ENCODE peak calls at places on chromosomes 6 and 20, in seven cellular contexts. M is prostate gland, I is foreskin keratinocyte, J is stomach, R is GM23248, C is transverse colon, U is tibial nerve. Z is an unnamed sample.
A peak's percentile ranks its signal among the peaks of the same experiment; 100 is the strongest.

GRCh38 chr6:152605901-152606390 is 31.2 kb downstream of the SYNE1 start:
- DNase-seq in J (no peak), R (no peak), M (no peak), I (no peak), C (no peak), U (no peak), Z (no peak)

GRCh38 chr20:20362774-20363435 is 5.0 kb upstream of the INSM1 start:
- DNase-seq in R (peak; percentile 10), I (no peak), M (no peak), C (no peak), U (no peak), J (no peak), Z (no peak)

GRCh38 chr20:53088786-53089185 is 116.6 kb downstream of the TSHZ2 start:
- DNase-seq in I (no peak), J (no peak), U (no peak), C (no peak), R (no peak), M (peak; percentile 46), Z (no peak)

GRCh38 chr6:16705403-16705993 is 55.8 kb downstream of the ATXN1 start:
- DNase-seq in C (no peak), U (no peak), I (no peak), M (no peak), J (no peak), R (no peak), Z (no peak)

GRCh38 chr6:32401564-32401963 is 5.4 kb downstream of the BTNL2 start:
- DNase-seq in C (no peak), J (no peak), R (no peak), U (no peak), I (no peak), M (no peak), Z (no peak)

GRCh38 chr20:63858393-63859165 is 2.7 kb upstream of the ABHD16B start:
- DNase-seq in U (no peak), R (peak; percentile 24), I (no peak), C (no peak), J (no peak), M (no peak), Z (no peak)

GRCh38 chr20:44537993-44538392 is 16.1 kb upstream of the SERINC3 start:
- DNase-seq in M (no peak), R (no peak), J (no peak), C (no peak), I (no peak), U (no peak), Z (no peak)

GRCh38 chr6:30361661-30362060 is 16.7 kb downstream of the RPP21 start:
- DNase-seq in R (no peak), J (no peak), I (no peak), U (no peak), M (no peak), C (no peak), Z (no peak)

GRCh38 chr6:107418118-107418517 is 41.2 kb downstream of the PDSS2 start:
- DNase-seq in R (peak; percentile 27), U (no peak), M (no peak), J (no peak), I (peak; percentile 8), C (no peak), Z (no peak)

GRCh38 chr6:1607557-1608221 is 2.0 kb upstream of the FOXC1 start:
- DNase-seq in R (peak; percentile 31), C (no peak), J (no peak), M (no peak), I (no peak), U (no peak), Z (no peak)

GRCh38 chr20:31515072-31515774 is 981 bp downstream of the HM13 start:
- DNase-seq in J (no peak), U (no peak), R (no peak), C (no peak), I (no peak), M (no peak), Z (no peak)

GRCh38 chr6:133774356-133774755 is 114.6 kb upstream of the TCF21 start:
- DNase-seq in R (peak; percentile 85), U (no peak), C (no peak), I (peak; percentile 58), J (no peak), M (no peak), Z (no peak)

GRCh38 chr6:45617441-45617840 is 239.7 kb upstream of the SUPT3H start:
- DNase-seq in R (peak; percentile 22), M (no peak), U (no peak), I (no peak), C (no peak), J (no peak), Z (no peak)

GRCh38 chr6:45619994-45620471 is 242.3 kb upstream of the SUPT3H start:
- DNase-seq in M (no peak), U (no peak), C (no peak), R (peak; percentile 32), J (no peak), I (no peak), Z (peak; percentile 22)

GRCh38 chr6:45616209-45616608 is 238.5 kb upstream of the SUPT3H start:
- DNase-seq in R (no peak), J (no peak), I (no peak), M (no peak), C (no peak), U (no peak), Z (no peak)

GRCh38 chr6:45619211-45619760 is 241.6 kb upstream of the SUPT3H start:
- DNase-seq in I (peak; percentile 56), R (no peak), U (peak; percentile 38), M (no peak), C (no peak), J (no peak), Z (no peak)

DNA sequence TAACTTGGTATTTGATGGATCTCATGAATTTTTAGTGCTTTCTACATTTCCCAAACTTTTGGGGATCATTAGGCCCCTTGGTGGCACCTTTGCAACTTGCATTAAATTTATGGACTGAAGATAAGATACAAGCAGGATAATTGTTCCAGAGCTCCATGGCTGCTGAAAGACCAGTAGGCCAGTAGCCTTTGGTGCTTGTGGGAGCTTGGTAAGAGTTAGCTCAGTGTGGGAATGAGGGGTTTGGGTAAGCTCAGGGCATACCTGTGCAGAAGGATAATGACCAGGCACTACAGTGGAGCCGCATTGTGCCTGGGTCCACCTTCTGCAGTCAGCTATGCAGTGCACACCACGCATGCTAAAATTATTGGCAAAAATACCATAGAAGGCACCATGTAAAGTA is 240.5 kb upstream of the SUPT3H start:
- DNase-seq in I (no peak), J (no peak), C (no peak), R (no peak), U (no peak), M (no peak), Z (no peak)
- H3K4me1 ChIP-seq in I (peaks cover 18% of the 10 kb centered on the region), J (no peaks in the 10 kb centered on the region), C (no peaks in the 10 kb centered on the region), R (peaks cover 11% of the 10 kb centered on the region), U (no peaks in the 10 kb centered on the region), M (no peaks in the 10 kb centered on the region), Z (no peaks in the 10 kb centered on the region)

GRCh38 chr20:48060841-48061720 is 275.8 kb upstream of the SULF2 start:
- DNase-seq in C (no peak), R (no peak), J (no peak), U (no peak), I (no peak), M (no peak), Z (no peak)
- H3K4me1 ChIP-seq in C (no peaks in the 10 kb centered on the region), R (no peaks in the 10 kb centered on the region), J (no peaks in the 10 kb centered on the region), U (no peaks in the 10 kb centered on the region), I (peaks cover 4% of the 10 kb centered on the region), M (no peaks in the 10 kb centered on the region), Z (no peaks in the 10 kb centered on the region)

GRCh38 chr6:56744528-56744927 is 101.8 kb upstream of the DST start:
- DNase-seq in M (no peak), R (no peak), J (no peak), C (no peak), I (no peak), U (no peak), Z (no peak)
- H3K4me1 ChIP-seq in M (peaks cover 5% of the 10 kb centered on the region), R (peaks cover 85% of the 10 kb centered on the region), J (peaks cover 9% of the 10 kb centered on the region), C (no peaks in the 10 kb centered on the region), I (peaks cover 59% of the 10 kb centered on the region), U (peaks cover 31% of the 10 kb centered on the region), Z (peaks cover 2% of the 10 kb centered on the region)

GRCh38 chr6:143750945-143751344 is 73.2 kb downstream of the PHACTR2 start:
- DNase-seq in C (no peak), I (no peak), J (no peak), M (no peak), R (no peak), U (no peak), Z (no peak)

GRCh38 chr6:143746202-143747119 is 68.7 kb downstream of the PHACTR2 start:
- DNase-seq in C (no peak), M (no peak), R (no peak), J (no peak), U (no peak), I (no peak), Z (no peak)

GRCh38 chr6:143744593-143745151 is 66.9 kb downstream of the PHACTR2 start:
- DNase-seq in C (peak; percentile 53), R (no peak), J (peak; percentile 40), I (no peak), U (no peak), M (no peak), Z (no peak)

GRCh38 chr6:143745160-143746133 is 67.7 kb downstream of the PHACTR2 start:
- DNase-seq in R (peak; percentile 43), J (peak; percentile 57), M (peak; percentile 60), C (peak; percentile 62), I (no peak), U (no peak), Z (peak; percentile 78)

GRCh38 chr6:143747347-143747842 is 69.6 kb downstream of the PHACTR2 start:
- DNase-seq in J (no peak), R (no peak), I (no peak), M (no peak), U (no peak), C (no peak), Z (no peak)
- H3K4me1 ChIP-seq in J (peaks cover 50% of the 10 kb centered on the region), R (peaks cover 13% of the 10 kb centered on the region), I (no peaks in the 10 kb centered on the region), M (peaks cover 14% of the 10 kb centered on the region), U (peaks cover 35% of the 10 kb centered on the region), C (peaks cover 16% of the 10 kb centered on the region), Z (peaks cover 37% of the 10 kb centered on the region)

GRCh38 chr6:138465007-138465645 is 34.2 kb downstream of the NHSL1 start:
- DNase-seq in I (peak; percentile 99), M (no peak), C (no peak), U (no peak), R (peak; percentile 95), J (no peak), Z (no peak)
- H3K4me1 ChIP-seq in I (peaks cover 25% of the 10 kb centered on the region), M (no peaks in the 10 kb centered on the region), C (no peaks in the 10 kb centered on the region), U (no peaks in the 10 kb centered on the region), R (peaks cover 14% of the 10 kb centered on the region), J (no peaks in the 10 kb centered on the region), Z (no peaks in the 10 kb centered on the region)

DNA sequence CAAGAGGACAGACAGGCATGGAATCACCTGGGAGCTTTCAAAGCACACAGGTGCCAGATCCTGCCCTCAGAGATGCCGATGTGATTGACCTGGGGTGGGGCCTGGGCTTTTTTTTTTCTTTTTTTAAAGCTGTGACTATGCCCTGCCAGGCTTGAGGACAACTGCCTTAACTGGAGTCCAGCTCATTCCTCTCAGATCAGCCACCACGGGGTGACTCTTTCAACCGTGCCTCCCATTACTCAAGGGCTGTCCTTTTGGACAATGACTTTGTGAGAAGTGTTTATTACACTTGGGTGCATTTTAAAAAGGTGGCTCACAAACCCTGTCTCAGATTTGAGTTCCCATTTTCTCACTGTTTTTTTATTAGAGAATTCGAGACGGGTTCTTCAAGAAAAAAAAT is 57.1 kb upstream of the RALY start:
- DNase-seq in I (no peak), U (no peak), C (no peak), J (no peak), M (no peak), R (no peak), Z (no peak)
- H3K4me1 ChIP-seq in I (no peaks in the 10 kb centered on the region), U (no peaks in the 10 kb centered on the region), C (no peaks in the 10 kb centered on the region), J (no peaks in the 10 kb centered on the region), M (no peaks in the 10 kb centered on the region), R (no peaks in the 10 kb centered on the region), Z (no peaks in the 10 kb centered on the region)

Z was measured in lung.